ENCODE peak calls at places on chromosomes 1 and 21, in four cellular contexts. D, N, S and J are unnamed samples.

GRCh38 chr1:153470707-153471106 is 10.3 kb upstream of the S100A7 start:
- DNase-seq in D (no peak), N (peak; percentile 85), S (no peak), J (no peak)

GRCh38 chr1:22626219-22626902 is 10.1 kb upstream of the C1QA start:
- DNase-seq in D (no peak), N (no peak), S (no peak), J (no peak)

GRCh38 chr1:208203127-208203847 is 40.9 kb downstream of the PLXNA2 start:
- DNase-seq in D (no peak), N (peak; percentile 89), S (peak; percentile 61), J (no peak)

GRCh38 chr1:50333595-50333974 is 89.7 kb downstream of the DMRTA2 start:
- DNase-seq in D (no peak), N (peak; percentile 17), S (peak; percentile 35), J (peak; percentile 24)

GRCh38 chr1:10704383-10704882 is 92.0 kb downstream of the CASZ1 start:
- DNase-seq in D (no peak), N (no peak), S (no peak), J (no peak)

GRCh38 chr1:153922076-153922837 is 515 bp downstream of the GATAD2B start:
- DNase-seq in D (no peak), N (no peak), S (peak; percentile 68), J (no peak)

GRCh38 chr1:229268505-229268904 is 2.4 kb upstream of the RAB4A start:
- DNase-seq in D (no peak), N (no peak), S (no peak), J (no peak)

GRCh38 chr1:196209265-196209664 is 399.0 kb downstream of the KCNT2 start:
- DNase-seq in D (no peak), N (no peak), S (peak; percentile 8), J (no peak)

GRCh38 chr21:45393833-45394638 is 10.9 kb upstream of the COL18A1 start:
- DNase-seq in D (no peak), N (no peak), S (no peak), J (no peak)